ENCODE peak calls at places on chromosomes 2 and 18, in nine cellular contexts. One of them, this sample, is unnamed.

GRCh38 chr2:16126141-16126968 is 186.0 kb downstream of the MYCN start:
- DNase-seq in psoas muscle: no peak
- DNase-seq in bronchial epithelial cell: peak; percentile 78
- DNase-seq in stomach: no peak
- DNase-seq in astrocyte of the spinal cord: no peak
- DNase-seq in cardiac muscle cell: no peak
- DNase-seq in cardiac fibroblast: no peak
- DNase-seq in tibial nerve: no peak
- DNase-seq in brain microvascular endothelial cell: no peak
- DNase-seq in this sample: no peak

GRCh38 chr18:6600667-6601066 is 128.8 kb upstream of the ARHGAP28 start:
- DNase-seq in psoas muscle: no peak
- DNase-seq in bronchial epithelial cell: no peak
- DNase-seq in stomach: no peak
- DNase-seq in astrocyte of the spinal cord: no peak
- DNase-seq in cardiac muscle cell: no peak
- DNase-seq in cardiac fibroblast: no peak
- DNase-seq in tibial nerve: no peak
- DNase-seq in brain microvascular endothelial cell: no peak
- DNase-seq in this sample: no peak

GRCh38 chr18:46152808-46153617 is 48.8 kb downstream of the HAUS1 start:
- DNase-seq in psoas muscle: peak; percentile 57
- DNase-seq in bronchial epithelial cell: peak; percentile 86
- DNase-seq in stomach: no peak
- DNase-seq in astrocyte of the spinal cord: no peak
- DNase-seq in cardiac muscle cell: no peak
- DNase-seq in cardiac fibroblast: no peak
- DNase-seq in tibial nerve: no peak
- DNase-seq in brain microvascular endothelial cell: no peak
- DNase-seq in this sample: peak; percentile 18

GRCh38 chr18:8412117-8412516 is 197.1 kb upstream of the RAB12 start:
- DNase-seq in psoas muscle: no peak
- DNase-seq in bronchial epithelial cell: no peak
- DNase-seq in stomach: no peak
- DNase-seq in astrocyte of the spinal cord: no peak
- DNase-seq in cardiac muscle cell: no peak
- DNase-seq in cardiac fibroblast: no peak
- DNase-seq in tibial nerve: no peak
- DNase-seq in brain microvascular endothelial cell: no peak
- DNase-seq in this sample: no peak

GRCh38 chr18:5704847-5705246 is 161.1 kb upstream of the EPB41L3 start:
- DNase-seq in psoas muscle: no peak
- DNase-seq in bronchial epithelial cell: no peak
- DNase-seq in stomach: no peak
- DNase-seq in astrocyte of the spinal cord: no peak
- DNase-seq in cardiac muscle cell: no peak
- DNase-seq in cardiac fibroblast: no peak
- DNase-seq in tibial nerve: no peak
- DNase-seq in brain microvascular endothelial cell: no peak
- DNase-seq in this sample: no peak

GRCh38 chr2:235746257-235746934 is 252.6 kb downstream of the AGAP1 start:
- DNase-seq in psoas muscle: peak; percentile 48
- DNase-seq in bronchial epithelial cell: peak; percentile 73
- DNase-seq in stomach: peak; percentile 72
- DNase-seq in astrocyte of the spinal cord: peak; percentile 84
- DNase-seq in cardiac muscle cell: peak; percentile 93
- DNase-seq in cardiac fibroblast: peak; percentile 92
- DNase-seq in tibial nerve: peak; percentile 60
- DNase-seq in brain microvascular endothelial cell: peak; percentile 78
- DNase-seq in this sample: peak; percentile 81

GRCh38 chr2:134020608-134021007 is 233.3 kb upstream of the MGAT5 start:
- DNase-seq in psoas muscle: no peak
- DNase-seq in bronchial epithelial cell: no peak
- DNase-seq in stomach: no peak
- DNase-seq in astrocyte of the spinal cord: no peak
- DNase-seq in cardiac muscle cell: no peak
- DNase-seq in cardiac fibroblast: no peak
- DNase-seq in tibial nerve: no peak
- DNase-seq in brain microvascular endothelial cell: no peak
- DNase-seq in this sample: no peak

GRCh38 chr2:10572693-10573092 is 117.1 kb downstream of the NOL10 start:
- DNase-seq in psoas muscle: no peak
- DNase-seq in bronchial epithelial cell: no peak
- DNase-seq in stomach: no peak
- DNase-seq in astrocyte of the spinal cord: no peak
- DNase-seq in cardiac muscle cell: no peak
- DNase-seq in cardiac fibroblast: no peak
- DNase-seq in tibial nerve: no peak
- DNase-seq in brain microvascular endothelial cell: no peak
- DNase-seq in this sample: no peak

GRCh38 chr2:238104521-238105311 is 4.6 kb downstream of the ESPNL start:
- DNase-seq in psoas muscle: no peak
- DNase-seq in bronchial epithelial cell: no peak
- DNase-seq in stomach: no peak
- DNase-seq in astrocyte of the spinal cord: no peak
- DNase-seq in cardiac muscle cell: no peak
- DNase-seq in cardiac fibroblast: no peak
- DNase-seq in tibial nerve: peak; percentile 4
- DNase-seq in brain microvascular endothelial cell: no peak
- DNase-seq in this sample: no peak

GRCh38 chr18:45416168-45416567 is 199.1 kb upstream of the SLC14A2 start:
- DNase-seq in psoas muscle: no peak
- DNase-seq in bronchial epithelial cell: no peak
- DNase-seq in stomach: no peak
- DNase-seq in astrocyte of the spinal cord: peak; percentile 19
- DNase-seq in cardiac muscle cell: no peak
- DNase-seq in cardiac fibroblast: no peak
- DNase-seq in tibial nerve: no peak
- DNase-seq in brain microvascular endothelial cell: no peak
- DNase-seq in this sample: peak; percentile 13

GRCh38 chr2:230913406-230913805 is 11.6 kb downstream of the GPR55 start:
- DNase-seq in psoas muscle: no peak
- DNase-seq in bronchial epithelial cell: no peak
- DNase-seq in stomach: peak; percentile 47
- DNase-seq in astrocyte of the spinal cord: no peak
- DNase-seq in cardiac muscle cell: peak; percentile 39
- DNase-seq in cardiac fibroblast: peak; percentile 37
- DNase-seq in tibial nerve: no peak
- DNase-seq in brain microvascular endothelial cell: no peak
- DNase-seq in this sample: no peak

GRCh38 chr2:50118951-50119702 is 912.8 kb downstream of the NRXN1 start:
- DNase-seq in psoas muscle: no peak
- DNase-seq in bronchial epithelial cell: no peak
- DNase-seq in stomach: no peak
- DNase-seq in astrocyte of the spinal cord: no peak
- DNase-seq in cardiac muscle cell: no peak
- DNase-seq in cardiac fibroblast: no peak
- DNase-seq in tibial nerve: no peak
- DNase-seq in brain microvascular endothelial cell: no peak
- DNase-seq in this sample: no peak

GRCh38 chr2:226660524-226660923 is 139.1 kb downstream of the IRS1 start:
- DNase-seq in psoas muscle: peak; percentile 47
- DNase-seq in bronchial epithelial cell: no peak
- DNase-seq in stomach: peak; percentile 36
- DNase-seq in astrocyte of the spinal cord: peak; percentile 81
- DNase-seq in cardiac muscle cell: peak; percentile 96
- DNase-seq in cardiac fibroblast: peak; percentile 98
- DNase-seq in tibial nerve: peak; percentile 48
- DNase-seq in brain microvascular endothelial cell: peak; percentile 56
- DNase-seq in this sample: peak; percentile 66

GRCh38 chr2:200421270-200421669 is 88.6 kb downstream of the KCTD18 start:
- DNase-seq in psoas muscle: no peak
- DNase-seq in bronchial epithelial cell: no peak
- DNase-seq in stomach: no peak
- DNase-seq in astrocyte of the spinal cord: no peak
- DNase-seq in cardiac muscle cell: no peak
- DNase-seq in cardiac fibroblast: no peak
- DNase-seq in tibial nerve: no peak
- DNase-seq in brain microvascular endothelial cell: no peak
- DNase-seq in this sample: no peak

GRCh38 chr2:172119089-172119488 is 16.4 kb upstream of the DLX2 start:
- DNase-seq in psoas muscle: no peak
- DNase-seq in bronchial epithelial cell: peak; percentile 95
- DNase-seq in stomach: no peak
- DNase-seq in astrocyte of the spinal cord: peak; percentile 69
- DNase-seq in cardiac muscle cell: peak; percentile 82
- DNase-seq in cardiac fibroblast: peak; percentile 91
- DNase-seq in tibial nerve: no peak
- DNase-seq in brain microvascular endothelial cell: no peak
- DNase-seq in this sample: peak; percentile 59

GRCh38 chr2:240404174-240404852 is 31.1 kb upstream of the GPC1 start:
- DNase-seq in psoas muscle: no peak
- DNase-seq in bronchial epithelial cell: no peak
- DNase-seq in stomach: peak; percentile 19
- DNase-seq in astrocyte of the spinal cord: no peak
- DNase-seq in cardiac muscle cell: no peak
- DNase-seq in cardiac fibroblast: no peak
- DNase-seq in tibial nerve: peak; percentile 9
- DNase-seq in brain microvascular endothelial cell: no peak
- DNase-seq in this sample: no peak

GRCh38 chr2:32849456-32850194 is 97.1 kb upstream of the LTBP1 start:
- DNase-seq in psoas muscle: no peak
- DNase-seq in bronchial epithelial cell: no peak
- DNase-seq in stomach: no peak
- DNase-seq in astrocyte of the spinal cord: no peak
- DNase-seq in cardiac muscle cell: peak; percentile 18
- DNase-seq in cardiac fibroblast: peak; percentile 7
- DNase-seq in tibial nerve: no peak
- DNase-seq in brain microvascular endothelial cell: no peak
- DNase-seq in this sample: no peak

GRCh38 chr2:147449323-147450080 is 395.3 kb upstream of the ACVR2A start:
- DNase-seq in psoas muscle: no peak
- DNase-seq in bronchial epithelial cell: no peak
- DNase-seq in stomach: no peak
- DNase-seq in astrocyte of the spinal cord: no peak
- DNase-seq in cardiac muscle cell: no peak
- DNase-seq in cardiac fibroblast: no peak
- DNase-seq in tibial nerve: no peak
- DNase-seq in brain microvascular endothelial cell: no peak
- DNase-seq in this sample: no peak

GRCh38 chr2:241841181-241842066 is 17.3 kb downstream of the PDCD1 start:
- DNase-seq in psoas muscle: no peak
- DNase-seq in bronchial epithelial cell: no peak
- DNase-seq in stomach: no peak
- DNase-seq in astrocyte of the spinal cord: no peak
- DNase-seq in cardiac muscle cell: no peak
- DNase-seq in cardiac fibroblast: no peak
- DNase-seq in tibial nerve: no peak
- DNase-seq in brain microvascular endothelial cell: no peak
- DNase-seq in this sample: no peak

DNA sequence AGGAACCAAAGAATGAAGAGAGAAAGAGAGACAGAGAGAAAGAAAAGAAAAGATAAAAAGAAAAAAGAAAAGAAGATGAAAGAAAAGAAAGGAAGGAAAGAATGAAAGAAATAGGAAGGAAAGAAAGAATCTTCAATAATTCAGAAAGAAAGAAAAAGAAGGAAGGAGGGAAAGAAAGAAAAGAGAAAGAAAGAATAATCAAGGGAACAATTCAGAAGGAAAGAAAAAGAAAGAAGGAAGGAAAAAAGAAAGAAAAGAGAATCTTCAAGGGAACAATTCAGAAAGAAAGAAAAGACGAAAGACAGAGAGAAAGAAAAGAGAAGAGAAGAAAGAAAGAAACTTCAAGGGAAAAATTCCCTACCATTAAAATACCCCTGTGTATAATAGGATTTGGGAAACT is 5.6 kb upstream of the KCTD1 start:
- DNase-seq in psoas muscle: no peak
- DNase-seq in bronchial epithelial cell: no peak
- DNase-seq in stomach: no peak
- DNase-seq in astrocyte of the spinal cord: no peak
- DNase-seq in cardiac muscle cell: no peak
- DNase-seq in cardiac fibroblast: no peak
- DNase-seq in tibial nerve: no peak
- DNase-seq in brain microvascular endothelial cell: no peak
- DNase-seq in this sample: no peak
- TF ChIP-seq CTCF in psoas muscle: no peak
- TF ChIP-seq CTCF in bronchial epithelial cell: no peak
- TF ChIP-seq CTCF in stomach: no peak
- TF ChIP-seq CTCF in astrocyte of the spinal cord: no peak
- TF ChIP-seq CTCF in cardiac muscle cell: no peak
- TF ChIP-seq CTCF in cardiac fibroblast: no peak
- TF ChIP-seq CTCF in tibial nerve: no peak
- TF ChIP-seq CTCF in brain microvascular endothelial cell: no peak
- TF ChIP-seq CTCF in this sample: no peak

GRCh38 chr18:61706516-61706915 is 186.3 kb downstream of the RNF152 start:
- DNase-seq in psoas muscle: no peak
- DNase-seq in bronchial epithelial cell: no peak
- DNase-seq in stomach: no peak
- DNase-seq in astrocyte of the spinal cord: no peak
- DNase-seq in cardiac muscle cell: no peak
- DNase-seq in cardiac fibroblast: no peak
- DNase-seq in tibial nerve: no peak
- DNase-seq in brain microvascular endothelial cell: no peak
- DNase-seq in this sample: no peak
- TF ChIP-seq CTCF in psoas muscle: no peak
- TF ChIP-seq CTCF in bronchial epithelial cell: no peak
- TF ChIP-seq CTCF in stomach: no peak
- TF ChIP-seq CTCF in astrocyte of the spinal cord: no peak
- TF ChIP-seq CTCF in cardiac muscle cell: no peak
- TF ChIP-seq CTCF in cardiac fibroblast: no peak
- TF ChIP-seq CTCF in tibial nerve: no peak
- TF ChIP-seq CTCF in brain microvascular endothelial cell: no peak
- TF ChIP-seq CTCF in this sample: no peak

GRCh38 chr2:191496838-191497237 is 181.1 kb upstream of the NABP1 start:
- DNase-seq in psoas muscle: no peak
- DNase-seq in bronchial epithelial cell: no peak
- DNase-seq in stomach: no peak
- DNase-seq in astrocyte of the spinal cord: no peak
- DNase-seq in cardiac muscle cell: no peak
- DNase-seq in cardiac fibroblast: no peak
- DNase-seq in tibial nerve: no peak
- DNase-seq in brain microvascular endothelial cell: no peak
- DNase-seq in this sample: no peak
- TF ChIP-seq CTCF in psoas muscle: no peak
- TF ChIP-seq CTCF in bronchial epithelial cell: no peak
- TF ChIP-seq CTCF in stomach: no peak
- TF ChIP-seq CTCF in astrocyte of the spinal cord: no peak
- TF ChIP-seq CTCF in cardiac muscle cell: no peak
- TF ChIP-seq CTCF in cardiac fibroblast: no peak
- TF ChIP-seq CTCF in tibial nerve: no peak
- TF ChIP-seq CTCF in brain microvascular endothelial cell: no peak
- TF ChIP-seq CTCF in this sample: no peak

GRCh38 chr2:2134037-2134436 is 197.0 kb downstream of the MYT1L start:
- DNase-seq in psoas muscle: no peak
- DNase-seq in bronchial epithelial cell: no peak
- DNase-seq in stomach: no peak
- DNase-seq in astrocyte of the spinal cord: no peak
- DNase-seq in cardiac muscle cell: no peak
- DNase-seq in cardiac fibroblast: no peak
- DNase-seq in tibial nerve: no peak
- DNase-seq in brain microvascular endothelial cell: no peak
- DNase-seq in this sample: no peak
- TF ChIP-seq CTCF in psoas muscle: no peak
- TF ChIP-seq CTCF in bronchial epithelial cell: no peak
- TF ChIP-seq CTCF in stomach: no peak
- TF ChIP-seq CTCF in astrocyte of the spinal cord: no peak
- TF ChIP-seq CTCF in cardiac muscle cell: no peak
- TF ChIP-seq CTCF in cardiac fibroblast: no peak
- TF ChIP-seq CTCF in tibial nerve: no peak
- TF ChIP-seq CTCF in brain microvascular endothelial cell: peak; percentile 8
- TF ChIP-seq CTCF in this sample: no peak

GRCh38 chr18:23824235-23824634 is 135.0 kb downstream of the LAMA3 start:
- DNase-seq in psoas muscle: no peak
- DNase-seq in bronchial epithelial cell: peak; percentile 13
- DNase-seq in stomach: no peak
- DNase-seq in astrocyte of the spinal cord: no peak
- DNase-seq in cardiac muscle cell: peak; percentile 13
- DNase-seq in cardiac fibroblast: peak; percentile 13
- DNase-seq in tibial nerve: no peak
- DNase-seq in brain microvascular endothelial cell: no peak
- DNase-seq in this sample: no peak
- TF ChIP-seq CTCF in psoas muscle: no peak
- TF ChIP-seq CTCF in bronchial epithelial cell: no peak
- TF ChIP-seq CTCF in stomach: no peak
- TF ChIP-seq CTCF in astrocyte of the spinal cord: no peak
- TF ChIP-seq CTCF in cardiac muscle cell: no peak
- TF ChIP-seq CTCF in cardiac fibroblast: no peak
- TF ChIP-seq CTCF in tibial nerve: no peak
- TF ChIP-seq CTCF in brain microvascular endothelial cell: peak; percentile 25
- TF ChIP-seq CTCF in this sample: peak; percentile 7

This sample was measured in HFFc6.